ENCODE peak calls at places on chromosomes 4 and X, in six cellular contexts. One of them, this sample, is unnamed.

GRCh38 chr4:146098978-146099377 is 76.5 kb upstream of the LSM6 start:
- DNase-seq in bronchial epithelial cell: no peak
- DNase-seq in lower lobe of right lung: no peak
- DNase-seq in PC-9: no peak
- DNase-seq in CD8-positive, alpha-beta memory T cell: no peak
- DNase-seq in mesendoderm: no peak
- DNase-seq in this sample: no peak

GRCh38 chr4:185693548-185694215 is 118.3 kb downstream of the SORBS2 start:
- DNase-seq in bronchial epithelial cell: peak; percentile 65
- DNase-seq in lower lobe of right lung: no peak
- DNase-seq in PC-9: no peak
- DNase-seq in CD8-positive, alpha-beta memory T cell: no peak
- DNase-seq in mesendoderm: no peak
- DNase-seq in this sample: peak; percentile 6

GRCh38 chr4:105145913-105146285 is 777 bp upstream of the TET2 start:
- DNase-seq in bronchial epithelial cell: no peak
- DNase-seq in lower lobe of right lung: peak; percentile 64
- DNase-seq in PC-9: no peak
- DNase-seq in CD8-positive, alpha-beta memory T cell: peak; percentile 57
- DNase-seq in mesendoderm: no peak
- DNase-seq in this sample: no peak

GRCh38 chr4:188854451-188854850 is 715.2 kb downstream of the TRIML1 start:
- DNase-seq in bronchial epithelial cell: no peak
- DNase-seq in lower lobe of right lung: no peak
- DNase-seq in PC-9: no peak
- DNase-seq in CD8-positive, alpha-beta memory T cell: no peak
- DNase-seq in mesendoderm: no peak
- DNase-seq in this sample: no peak

GRCh38 chr4:153099391-153100140 is 104.7 kb upstream of the TRIM2 start:
- DNase-seq in bronchial epithelial cell: no peak
- DNase-seq in lower lobe of right lung: no peak
- DNase-seq in PC-9: no peak
- DNase-seq in CD8-positive, alpha-beta memory T cell: no peak
- DNase-seq in mesendoderm: no peak
- DNase-seq in this sample: no peak

GRCh38 chr4:7823416-7823824 is 116.2 kb downstream of the AFAP1 start:
- DNase-seq in bronchial epithelial cell: no peak
- DNase-seq in lower lobe of right lung: no peak
- DNase-seq in PC-9: no peak
- DNase-seq in CD8-positive, alpha-beta memory T cell: no peak
- DNase-seq in mesendoderm: no peak
- DNase-seq in this sample: no peak

GRCh38 chrX:107971636-107972035 is 10.5 kb downstream of the TEX13B start:
- DNase-seq in bronchial epithelial cell: no peak
- DNase-seq in lower lobe of right lung: no peak
- DNase-seq in PC-9: no peak
- DNase-seq in CD8-positive, alpha-beta memory T cell: no peak
- DNase-seq in mesendoderm: no peak
- DNase-seq in this sample: no peak

GRCh38 chr4:169114341-169114974 is 104.4 kb upstream of the CBR4 start:
- DNase-seq in bronchial epithelial cell: no peak
- DNase-seq in lower lobe of right lung: no peak
- DNase-seq in PC-9: no peak
- DNase-seq in CD8-positive, alpha-beta memory T cell: no peak
- DNase-seq in mesendoderm: no peak
- DNase-seq in this sample: no peak

GRCh38 chr4:3773552-3774001 is 7.4 kb downstream of the ADRA2C start:
- DNase-seq in bronchial epithelial cell: no peak
- DNase-seq in lower lobe of right lung: no peak
- DNase-seq in PC-9: no peak
- DNase-seq in CD8-positive, alpha-beta memory T cell: no peak
- DNase-seq in mesendoderm: no peak
- DNase-seq in this sample: no peak

GRCh38 chr4:108169639-108170038 is 907 bp upstream of the LEF1 start:
- DNase-seq in bronchial epithelial cell: no peak
- DNase-seq in lower lobe of right lung: no peak
- DNase-seq in PC-9: no peak
- DNase-seq in CD8-positive, alpha-beta memory T cell: no peak
- DNase-seq in mesendoderm: no peak
- DNase-seq in this sample: no peak

GRCh38 chr4:26061248-26061986 is 147.4 kb downstream of the SMIM20 start:
- DNase-seq in bronchial epithelial cell: peak; percentile 44
- DNase-seq in lower lobe of right lung: no peak
- DNase-seq in PC-9: peak; percentile 31
- DNase-seq in CD8-positive, alpha-beta memory T cell: no peak
- DNase-seq in mesendoderm: peak; percentile 77
- DNase-seq in this sample: peak; percentile 64

GRCh38 chr4:2849267-2850140 is 5.9 kb downstream of the ADD1 start:
- DNase-seq in bronchial epithelial cell: no peak
- DNase-seq in lower lobe of right lung: no peak
- DNase-seq in PC-9: no peak
- DNase-seq in CD8-positive, alpha-beta memory T cell: no peak
- DNase-seq in mesendoderm: no peak
- DNase-seq in this sample: no peak

GRCh38 chr4:189773909-189774308 is 166.8 kb upstream of the FRG1 start:
- DNase-seq in bronchial epithelial cell: peak; percentile 22
- DNase-seq in lower lobe of right lung: no peak
- DNase-seq in PC-9: no peak
- DNase-seq in CD8-positive, alpha-beta memory T cell: no peak
- DNase-seq in mesendoderm: peak; percentile 45
- DNase-seq in this sample: peak; percentile 9

GRCh38 chrX:110420771-110421498 is 62.3 kb downstream of the RTL9 start:
- DNase-seq in bronchial epithelial cell: no peak
- DNase-seq in lower lobe of right lung: no peak
- DNase-seq in PC-9: no peak
- DNase-seq in CD8-positive, alpha-beta memory T cell: no peak
- DNase-seq in mesendoderm: no peak
- DNase-seq in this sample: peak; percentile 27

GRCh38 chr4:40601641-40602040 is 28.0 kb downstream of the RBM47 start:
- DNase-seq in bronchial epithelial cell: no peak
- DNase-seq in lower lobe of right lung: peak; percentile 58
- DNase-seq in PC-9: no peak
- DNase-seq in CD8-positive, alpha-beta memory T cell: no peak
- DNase-seq in mesendoderm: no peak
- DNase-seq in this sample: no peak

GRCh38 chrX:41522681-41523080 is 75.5 kb downstream of the NYX start:
- DNase-seq in bronchial epithelial cell: peak; percentile 4
- DNase-seq in lower lobe of right lung: no peak
- DNase-seq in PC-9: no peak
- DNase-seq in CD8-positive, alpha-beta memory T cell: no peak
- DNase-seq in mesendoderm: no peak
- DNase-seq in this sample: no peak
- H3K27me3 ChIP-seq in bronchial epithelial cell: no peaks in the 10 kb centered on the region
- H3K27me3 ChIP-seq in lower lobe of right lung: no peaks in the 10 kb centered on the region
- H3K27me3 ChIP-seq in PC-9: no peaks in the 10 kb centered on the region
- H3K27me3 ChIP-seq in CD8-positive, alpha-beta memory T cell: no peaks in the 10 kb centered on the region
- H3K27me3 ChIP-seq in mesendoderm: no peaks in the 10 kb centered on the region
- H3K27me3 ChIP-seq in this sample: no peaks in the 10 kb centered on the region

DNA sequence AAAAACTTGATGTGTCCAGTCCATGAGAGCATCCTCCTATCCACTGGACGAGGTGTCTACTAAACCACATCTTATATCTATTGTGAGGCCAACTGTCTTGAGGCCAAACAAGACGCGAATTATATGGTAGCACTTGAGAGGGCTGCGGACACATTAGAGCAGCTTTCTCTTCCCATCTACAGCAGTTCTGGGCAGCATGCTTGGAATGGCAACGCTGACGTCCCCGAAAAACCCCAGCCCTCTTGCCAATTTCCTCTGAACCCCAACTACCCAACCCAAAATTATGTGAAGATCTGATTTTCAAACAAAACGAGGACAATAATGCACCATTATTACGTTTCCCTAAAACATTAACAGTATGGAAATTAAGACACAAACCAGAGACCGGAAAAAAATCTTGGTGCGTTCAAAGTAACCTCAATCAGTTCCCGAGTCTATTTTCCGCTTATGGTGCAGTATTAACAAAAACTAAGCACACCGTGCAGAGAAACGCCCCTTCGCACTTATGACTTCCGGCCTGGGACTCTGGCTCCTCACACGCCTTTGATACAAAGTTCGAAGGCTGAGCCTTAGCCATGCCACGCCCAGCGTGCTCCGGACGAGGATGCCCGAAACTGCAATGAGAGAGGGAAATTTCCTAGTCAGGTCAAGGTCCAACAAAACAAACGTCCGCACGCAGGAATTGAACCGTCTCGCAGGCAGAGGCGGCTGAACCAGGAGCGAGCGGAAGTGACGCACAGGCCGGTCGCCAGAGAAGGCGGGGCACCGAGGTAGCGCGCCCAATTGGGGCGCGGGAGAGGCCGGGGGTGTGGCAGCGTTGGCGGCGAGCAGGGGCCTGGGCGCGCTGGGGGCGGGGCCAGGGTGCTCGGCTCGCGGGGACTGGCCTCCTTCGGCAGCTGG is 458 bp upstream of the AP1AR start:
- DNase-seq in bronchial epithelial cell: peak; percentile 88
- DNase-seq in lower lobe of right lung: peak; percentile 99
- DNase-seq in PC-9: peak; percentile 98
- DNase-seq in CD8-positive, alpha-beta memory T cell: peak; percentile 96
- DNase-seq in mesendoderm: peak; percentile 98
- DNase-seq in this sample: peak; percentile 97
- H3K4me3 ChIP-seq in bronchial epithelial cell: peak overlapping the region; percentile 100
- H3K4me3 ChIP-seq in lower lobe of right lung: peak overlapping the region; percentile 90
- H3K4me3 ChIP-seq in PC-9: peak overlapping the region; percentile 70
- H3K4me3 ChIP-seq in CD8-positive, alpha-beta memory T cell: peak overlapping the region; percentile 87
- H3K4me3 ChIP-seq in mesendoderm: peak overlapping the region; percentile 87
- H3K4me3 ChIP-seq in this sample: peak overlapping the region; percentile 96

DNA sequence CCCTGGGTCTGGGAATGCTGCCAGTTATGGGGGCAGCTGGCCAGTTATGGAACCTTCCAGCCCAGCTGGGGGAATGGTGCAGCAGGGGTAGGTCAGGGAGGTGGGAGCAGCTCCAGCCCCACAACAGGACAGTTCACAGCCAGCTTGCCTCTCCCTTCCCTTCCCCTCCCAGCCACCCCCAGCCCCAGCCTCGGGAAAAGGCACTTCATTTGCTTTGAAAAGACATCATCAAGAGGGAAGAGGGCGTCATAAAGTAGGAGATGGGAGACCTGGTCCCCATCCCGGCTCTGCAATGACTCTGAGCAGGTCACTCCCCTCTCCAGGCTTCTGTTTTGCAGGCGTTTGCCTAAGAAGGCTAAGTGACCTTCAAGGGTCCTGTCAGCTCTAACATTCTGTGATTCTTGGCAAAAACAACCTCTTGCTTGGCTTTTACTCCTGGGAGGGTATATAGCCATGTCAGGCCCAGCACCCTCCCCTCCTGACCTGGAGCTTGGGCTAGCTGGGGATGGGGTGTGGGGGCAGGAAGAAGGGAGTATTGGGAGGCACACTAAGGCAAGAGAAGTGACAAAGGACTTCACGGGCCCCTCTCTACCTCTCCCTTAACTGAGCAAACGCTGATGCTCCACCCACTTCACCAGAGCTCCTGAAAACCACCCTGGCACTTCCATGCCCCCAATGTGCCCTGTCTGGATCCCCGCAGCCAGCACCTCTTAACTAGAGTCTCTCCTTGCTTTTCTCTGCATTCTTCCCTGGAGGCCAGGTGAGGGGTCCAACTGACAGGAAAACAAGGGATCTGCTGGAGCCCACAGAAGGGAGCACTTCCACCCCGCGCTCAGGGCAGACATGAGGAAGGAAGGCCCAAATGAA is 7.8 kb downstream of the APLN start:
- DNase-seq in bronchial epithelial cell: no peak
- DNase-seq in lower lobe of right lung: no peak
- DNase-seq in PC-9: no peak
- DNase-seq in CD8-positive, alpha-beta memory T cell: no peak
- DNase-seq in mesendoderm: no peak
- DNase-seq in this sample: no peak
- H3K27me3 ChIP-seq in bronchial epithelial cell: no peaks in the 10 kb centered on the region
- H3K27me3 ChIP-seq in lower lobe of right lung: no peaks in the 10 kb centered on the region
- H3K27me3 ChIP-seq in PC-9: peaks cover 13% of the 10 kb centered on the region
- H3K27me3 ChIP-seq in CD8-positive, alpha-beta memory T cell: no peaks in the 10 kb centered on the region
- H3K27me3 ChIP-seq in mesendoderm: peaks cover under 1% of the 10 kb centered on the region
- H3K27me3 ChIP-seq in this sample: no peaks in the 10 kb centered on the region

GRCh38 chr4:151012836-151013235 is 2.2 kb downstream of the LRBA start:
- DNase-seq in bronchial epithelial cell: peak; percentile 59
- DNase-seq in lower lobe of right lung: no peak
- DNase-seq in PC-9: peak; percentile 40
- DNase-seq in CD8-positive, alpha-beta memory T cell: no peak
- DNase-seq in mesendoderm: peak; percentile 60
- DNase-seq in this sample: no peak

GRCh38 chr4:151013491-151013890 is 1.6 kb downstream of the LRBA start:
- DNase-seq in bronchial epithelial cell: peak; percentile 10
- DNase-seq in lower lobe of right lung: no peak
- DNase-seq in PC-9: no peak
- DNase-seq in CD8-positive, alpha-beta memory T cell: no peak
- DNase-seq in mesendoderm: no peak
- DNase-seq in this sample: no peak

GRCh38 chr4:151013944-151014343 is 1.1 kb downstream of the LRBA start:
- DNase-seq in bronchial epithelial cell: no peak
- DNase-seq in lower lobe of right lung: no peak
- DNase-seq in PC-9: no peak
- DNase-seq in CD8-positive, alpha-beta memory T cell: no peak
- DNase-seq in mesendoderm: no peak
- DNase-seq in this sample: no peak

GRCh38 chr4:151014521-151015457 is at the start of gene LRBA:
- DNase-seq in bronchial epithelial cell: peak; percentile 79
- DNase-seq in lower lobe of right lung: peak; percentile 87
- DNase-seq in PC-9: peak; percentile 89
- DNase-seq in CD8-positive, alpha-beta memory T cell: peak; percentile 86
- DNase-seq in mesendoderm: peak; percentile 97
- DNase-seq in this sample: peak; percentile 84

DNA sequence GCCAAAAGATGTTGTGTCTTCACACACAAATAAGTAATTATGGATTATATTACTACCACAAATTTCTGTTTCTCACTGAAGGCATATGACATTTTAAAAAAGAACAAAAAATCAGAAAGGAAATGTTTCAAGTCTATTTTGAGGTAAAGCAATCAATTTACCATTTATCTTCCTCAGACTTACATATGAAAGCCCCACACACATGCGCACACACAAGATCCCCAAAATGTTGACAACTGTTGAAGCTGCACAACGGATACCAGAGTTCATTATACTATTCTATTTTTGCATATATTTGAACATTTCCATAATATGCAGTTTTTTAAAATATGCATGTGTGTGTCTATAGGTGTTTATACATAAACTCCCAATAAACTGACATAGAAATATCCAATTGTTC is 2.7 kb downstream of the LRBA start:
- DNase-seq in bronchial epithelial cell: no peak
- DNase-seq in lower lobe of right lung: no peak
- DNase-seq in PC-9: no peak
- DNase-seq in CD8-positive, alpha-beta memory T cell: no peak
- DNase-seq in mesendoderm: no peak
- DNase-seq in this sample: no peak
- H3K4me3 ChIP-seq in bronchial epithelial cell: peak overlapping the region; percentile 77
- H3K4me3 ChIP-seq in lower lobe of right lung: peak overlapping the region; percentile 99
- H3K4me3 ChIP-seq in PC-9: peak overlapping the region; percentile 92
- H3K4me3 ChIP-seq in CD8-positive, alpha-beta memory T cell: no peak overlapping the region
- H3K4me3 ChIP-seq in mesendoderm: no peak overlapping the region
- H3K4me3 ChIP-seq in this sample: peak overlapping the region; percentile 85

GRCh38 chr4:171519457-171519856 is 293.7 kb upstream of the GALNTL6 start:
- DNase-seq in bronchial epithelial cell: no peak
- DNase-seq in lower lobe of right lung: no peak
- DNase-seq in PC-9: no peak
- DNase-seq in CD8-positive, alpha-beta memory T cell: no peak
- DNase-seq in mesendoderm: no peak
- DNase-seq in this sample: peak; percentile 4
- H3K27me3 ChIP-seq in bronchial epithelial cell: no peaks in the 10 kb centered on the region
- H3K27me3 ChIP-seq in lower lobe of right lung: no peaks in the 10 kb centered on the region
- H3K27me3 ChIP-seq in PC-9: no peaks in the 10 kb centered on the region
- H3K27me3 ChIP-seq in CD8-positive, alpha-beta memory T cell: no peaks in the 10 kb centered on the region
- H3K27me3 ChIP-seq in mesendoderm: no peaks in the 10 kb centered on the region
- H3K27me3 ChIP-seq in this sample: no peaks in the 10 kb centered on the region

GRCh38 chrX:9878141-9878875 is 88.8 kb upstream of the CLDN34 start:
- DNase-seq in bronchial epithelial cell: peak; percentile 20
- DNase-seq in lower lobe of right lung: no peak
- DNase-seq in PC-9: no peak
- DNase-seq in CD8-positive, alpha-beta memory T cell: no peak
- DNase-seq in mesendoderm: no peak
- DNase-seq in this sample: peak; percentile 61
- H3K4me3 ChIP-seq in bronchial epithelial cell: no peak overlapping the region
- H3K4me3 ChIP-seq in lower lobe of right lung: no peak overlapping the region
- H3K4me3 ChIP-seq in PC-9: no peak overlapping the region
- H3K4me3 ChIP-seq in CD8-positive, alpha-beta memory T cell: no peak overlapping the region
- H3K4me3 ChIP-seq in mesendoderm: no peak overlapping the region
- H3K4me3 ChIP-seq in this sample: no peak overlapping the region

This sample was measured in A673.